ENCODE peak calls at places on chromosome 1, in ten cellular contexts. Y is left ventricle myocardium inferior, R is pancreas, I is fibroblast of lung, N is tibial artery, J is Calu3, L is ovary, Z is nephron progenitor cell, P is GM10248, K is fibroblast of pulmonary artery. H is an unnamed sample.

GRCh38 chr1:66294692-66295384 is 239.1 kb upstream of the SGIP1 start:
- DNase-seq in Y (no peak), R (no peak), I (peak), N (no peak), J (peak), L (no peak), Z (no peak), P (no peak), K (peak), H (no peak)

GRCh38 chr1:115280073-115280472 is 58.0 kb downstream of the NGF start:
- DNase-seq in Y (no peak), R (no peak), I (peak), N (no peak), J (no peak), L (no peak), Z (no peak), P (no peak), K (no peak), H (no peak)

GRCh38 chr1:24932725-24933294 is 2.7 kb upstream of the RUNX3 start:
- DNase-seq in Y (no peak), R (no peak), I (no peak), N (no peak), J (no peak), L (no peak), Z (no peak), P (no peak), K (no peak), H (no peak)

GRCh38 chr1:247906504-247907047 is 11.2 kb downstream of the OR2W3 start:
- DNase-seq in Y (no peak), R (no peak), I (no peak), N (no peak), J (no peak), L (no peak), Z (no peak), P (no peak), K (peak), H (no peak)

GRCh38 chr1:232227171-232227740 is 402.7 kb downstream of the SIPA1L2 start:
- DNase-seq in Y (no peak), R (no peak), I (no peak), N (no peak), J (no peak), L (no peak), Z (no peak), P (no peak), K (peak), H (no peak)

GRCh38 chr1:155173478-155174333 is at the start of gene TRIM46:
- DNase-seq in Y (no peak), R (peak), I (peak), N (no peak), J (no peak), L (peak), Z (peak), P (peak), K (peak), H (no peak)

GRCh38 chr1:115310821-115311220 is 27.2 kb downstream of the NGF start:
- DNase-seq in Y (no peak), R (no peak), I (no peak), N (no peak), J (no peak), L (no peak), Z (no peak), P (no peak), K (no peak), H (no peak)

GRCh38 chr1:100077525-100077924 is 55.2 kb downstream of the SASS6 start:
- DNase-seq in Y (no peak), R (no peak), I (no peak), N (no peak), J (no peak), L (no peak), Z (no peak), P (peak), K (peak), H (no peak)

GRCh38 chr1:160622885-160623633 is 23.8 kb downstream of the SLAMF1 start:
- DNase-seq in Y (no peak), R (no peak), I (no peak), N (no peak), J (no peak), L (no peak), Z (no peak), P (no peak), K (no peak), H (no peak)

GRCh38 chr1:161439280-161440232 is 65.7 kb upstream of the FCGR2A start:
- DNase-seq in Y (no peak), R (peak), I (peak), N (no peak), J (no peak), L (peak), Z (peak), P (no peak), K (no peak), H (no peak)

GRCh38 chr1:67142931-67143330 is 8.2 kb upstream of the C1orf141 start:
- DNase-seq in Y (no peak), R (no peak), I (no peak), N (no peak), J (no peak), L (no peak), Z (no peak), P (no peak), K (no peak), H (no peak)

GRCh38 chr1:165564561-165564960 is 20.8 kb downstream of the LRRC52 start:
- DNase-seq in Y (peak), R (no peak), I (no peak), N (no peak), J (no peak), L (no peak), Z (no peak), P (no peak), K (no peak), H (no peak)

GRCh38 chr1:186531561-186532165 is 70.7 kb upstream of the PDC start:
- DNase-seq in Y (no peak), R (no peak), I (no peak), N (no peak), J (no peak), L (no peak), Z (no peak), P (no peak), K (peak), H (no peak)

GRCh38 chr1:78340006-78340405 is 150.8 kb upstream of the PTGFR start:
- DNase-seq in Y (no peak), R (no peak), I (peak), N (no peak), J (no peak), L (no peak), Z (no peak), P (no peak), K (peak), H (no peak)

GRCh38 chr1:47650205-47650604 is 212.4 kb downstream of the FOXD2 start:
- DNase-seq in Y (no peak), R (no peak), I (peak), N (peak), J (peak), L (no peak), Z (no peak), P (no peak), K (peak), H (no peak)

GRCh38 chr1:4674676-4675075 is 20.3 kb downstream of the AJAP1 start:
- DNase-seq in Y (no peak), R (no peak), I (no peak), N (no peak), J (no peak), L (no peak), Z (no peak), P (no peak), K (no peak), H (no peak)

GRCh38 chr1:39933956-39934941 is 20.7 kb upstream of the MFSD2A start:
- DNase-seq in Y (peak), R (peak), I (peak), N (peak), J (peak), L (peak), Z (no peak), P (no peak), K (peak), H (peak)

GRCh38 chr1:170674986-170675385 is 11.1 kb downstream of the PRRX1 start:
- DNase-seq in Y (no peak), R (no peak), I (peak), N (no peak), J (no peak), L (no peak), Z (no peak), P (no peak), K (no peak), H (no peak)

GRCh38 chr1:234656981-234657651 is 47.1 kb upstream of the IRF2BP2 start:
- DNase-seq in Y (no peak), R (no peak), I (peak), N (no peak), J (peak), L (no peak), Z (no peak), P (peak), K (peak), H (peak)

GRCh38 chr1:1081311-1082238 is 7.5 kb upstream of the RNF223 start:
- DNase-seq in Y (peak), R (peak), I (no peak), N (peak), J (no peak), L (peak), Z (no peak), P (no peak), K (no peak), H (no peak)

DNA sequence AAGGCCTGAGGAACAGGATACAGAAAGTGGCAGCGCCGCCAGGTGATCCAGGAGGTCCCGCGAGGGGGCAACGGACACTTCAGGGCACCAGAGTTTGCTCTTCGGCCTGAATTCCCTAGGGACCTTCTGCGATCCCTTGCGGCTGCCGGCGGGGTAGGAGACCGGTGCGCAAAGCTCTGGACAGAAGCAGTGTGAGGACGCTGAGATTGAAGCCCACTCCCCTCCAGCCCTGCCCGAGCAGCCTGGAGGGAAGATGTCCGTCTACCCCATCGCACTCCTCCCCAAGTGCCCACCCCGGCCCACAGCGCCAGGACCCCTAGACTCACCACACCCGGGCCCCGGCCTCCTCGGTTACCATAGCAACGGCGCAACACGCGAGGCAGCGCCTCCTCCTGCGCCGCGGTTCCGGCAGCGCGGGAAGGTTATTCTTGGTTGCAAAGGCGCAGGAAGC is at the start of gene ANKRD45:
- DNase-seq in Y (peak), R (peak), I (peak), N (no peak), J (peak), L (peak), Z (peak), P (peak), K (peak), H (no peak)
- TF ChIP-seq CTCF in Y (no peak), R (no peak), I (no peak), N (no peak), J (no peak), L (no peak), Z (no peak), P (no peak), K (no peak), H (no peak)

GRCh38 chr1:11579506-11579905 is 74.7 kb downstream of the FBXO2 start:
- DNase-seq in Y (no peak), R (no peak), I (no peak), N (no peak), J (no peak), L (no peak), Z (no peak), P (no peak), K (no peak), H (no peak)
- TF ChIP-seq CTCF in Y (no peak), R (no peak), I (no peak), N (no peak), J (no peak), L (no peak), Z (no peak), P (no peak), K (no peak), H (no peak)

DNA sequence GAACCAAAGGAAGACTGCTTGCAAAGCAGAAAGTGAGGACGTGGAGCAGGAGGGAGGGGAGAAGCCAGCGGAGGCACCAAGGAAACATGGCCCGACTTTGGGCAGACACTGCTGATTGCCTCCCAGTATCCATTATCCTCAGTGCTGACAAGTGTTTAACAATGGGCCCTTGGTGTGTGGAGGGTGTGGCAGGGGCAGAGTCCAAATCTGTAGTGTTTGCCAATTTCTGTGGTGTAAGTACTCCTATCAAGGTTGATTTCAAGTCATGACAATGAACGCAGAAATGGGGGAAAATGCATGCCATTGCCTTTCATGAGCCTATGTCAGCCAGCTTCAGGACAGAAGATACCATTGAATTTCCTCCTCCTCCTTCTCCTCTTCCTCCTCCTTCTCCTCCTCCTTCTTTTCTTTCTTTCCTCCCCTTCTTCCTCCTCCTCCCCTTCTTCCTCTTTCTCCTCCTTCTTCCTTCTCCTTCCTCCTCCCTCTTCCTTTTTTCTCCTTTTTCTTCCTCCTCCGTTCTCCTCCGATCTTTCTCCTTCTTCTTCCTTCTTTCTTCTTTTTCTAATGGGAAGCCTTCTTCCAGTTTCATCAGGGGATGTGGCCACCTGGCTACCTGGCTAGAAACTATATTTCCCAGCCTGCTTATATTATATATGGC is 10.3 kb upstream of the PHC2 start:
- DNase-seq in Y (no peak), R (no peak), I (no peak), N (no peak), J (peak), L (no peak), Z (no peak), P (no peak), K (no peak), H (no peak)
- TF ChIP-seq CTCF in Y (no peak), R (no peak), I (no peak), N (no peak), J (no peak), L (no peak), Z (no peak), P (no peak), K (no peak), H (no peak)

DNA sequence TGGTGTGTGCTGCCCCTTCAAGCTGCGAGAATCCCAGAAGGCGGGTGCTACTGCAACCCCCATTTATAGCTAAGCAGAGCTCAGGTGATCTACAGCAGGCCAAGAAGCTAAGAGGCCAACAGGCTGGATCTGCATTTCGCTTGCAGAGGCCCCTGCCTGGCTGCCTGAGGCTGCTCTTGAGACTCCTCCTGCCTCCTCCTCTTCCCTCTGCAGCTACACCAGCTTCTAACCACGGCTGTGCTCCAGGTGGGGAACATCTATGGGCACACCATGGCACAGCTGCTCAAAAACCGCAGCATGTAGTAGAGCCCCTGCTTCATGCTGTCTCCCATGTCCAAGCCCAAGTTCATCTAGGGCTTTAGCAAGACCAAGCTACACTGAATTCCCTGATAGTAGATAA is 72.9 kb upstream of the ZNF678 start:
- DNase-seq in Y (no peak), R (no peak), I (no peak), N (no peak), J (no peak), L (no peak), Z (no peak), P (no peak), K (no peak), H (no peak)
- TF ChIP-seq CTCF in Y (no peak), R (no peak), I (no peak), N (no peak), J (no peak), L (no peak), Z (no peak), P (no peak), K (no peak), H (no peak)

H was measured in CD14-positive monocyte.